ENCODE peak calls at places on chromosomes 11 and 22, in eight cellular contexts. V is PC-3; F is effector memory CD8-positive, alpha-beta T cell; Y is NCI-H2081; H is stimulated activated CD4-positive, alpha-beta T cell treated with anti-CD3 and anti-CD28 coated beads, Interleukin-2, amount 100 ng/mL, for 24 hours; E is posterior vena cava; X is pons; J is psoas muscle. L is an unnamed sample.

GRCh38 chr11:66420671-66421476 is at the start of gene NPAS4:
- DNase-seq in F (no peak), Y (peak; percentile 80), X (no peak), J (no peak), E (no peak), H (no peak), V (no peak), L (peak; percentile 58)

GRCh38 chr11:35420371-35420770 is 1.0 kb upstream of the SLC1A2 start:
- DNase-seq in E (no peak), J (no peak), F (no peak), Y (no peak), H (no peak), V (no peak), X (no peak), L (peak; percentile 31)

GRCh38 chr11:115488945-115489344 is 15.3 kb downstream of the CADM1 start:
- DNase-seq in X (no peak), E (no peak), V (no peak), H (no peak), Y (no peak), F (no peak), J (no peak), L (no peak)

GRCh38 chr11:36510567-36511020 is 522 bp upstream of the TRAF6 start:
- DNase-seq in J (no peak), H (no peak), X (no peak), F (no peak), E (no peak), Y (no peak), V (peak; percentile 39), L (no peak)

GRCh38 chr11:1218788-1219445 is 3.9 kb upstream of the MUC5B start:
- DNase-seq in X (no peak), J (peak; percentile 5), Y (no peak), E (peak; percentile 80), H (no peak), V (no peak), F (no peak), L (no peak)

GRCh38 chr11:110857885-110858555 is 145.8 kb upstream of the ARHGAP20 start:
- DNase-seq in V (peak; percentile 24), Y (no peak), E (no peak), H (no peak), J (no peak), X (peak; percentile 6), F (no peak), L (no peak)

GRCh38 chr11:3049430-3050243 is 7.6 kb downstream of the CARS1 start:
- DNase-seq in F (peak; percentile 80), X (peak; percentile 94), J (peak; percentile 88), H (peak; percentile 74), Y (peak; percentile 45), V (peak; percentile 86), E (peak; percentile 96), L (peak; percentile 95)

GRCh38 chr11:124942446-124943202 is 6.8 kb upstream of the HEPACAM start:
- DNase-seq in Y (no peak), H (no peak), X (peak; percentile 96), E (no peak), V (no peak), J (no peak), F (no peak), L (peak; percentile 95)

GRCh38 chr11:57324154-57324885 is 432 bp downstream of the TNKS1BP1 start:
- DNase-seq in H (peak; percentile 45), E (peak; percentile 87), F (no peak), V (peak; percentile 20), Y (peak; percentile 27), X (no peak), J (peak; percentile 65), L (no peak)

GRCh38 chr11:78223320-78223954 is 34.7 kb downstream of the USP35 start:
- DNase-seq in H (no peak), V (no peak), J (no peak), E (no peak), Y (no peak), F (no peak), X (no peak), L (no peak)

GRCh38 chr11:7559404-7560283 is 45.8 kb downstream of the PPFIBP2 start:
- DNase-seq in Y (no peak), J (no peak), E (no peak), F (no peak), X (no peak), H (no peak), V (no peak), L (no peak)

GRCh38 chr22:44269117-44269498 is 43.6 kb downstream of the SHISAL1 start:
- DNase-seq in J (no peak), F (no peak), E (no peak), Y (no peak), V (no peak), X (no peak), H (no peak), L (no peak)

GRCh38 chr22:36816635-36817428 is at the start of gene PVALB:
- DNase-seq in H (no peak), J (peak; percentile 32), E (no peak), V (peak; percentile 29), F (no peak), Y (peak; percentile 40), X (no peak), L (peak; percentile 4)

GRCh38 chr11:6576471-6577373 is 26.7 kb downstream of the RRP8 start:
- DNase-seq in J (no peak), V (no peak), F (no peak), X (peak; percentile 99), E (no peak), H (no peak), Y (peak; percentile 62), L (peak; percentile 95)

GRCh38 chr11:64877390-64878222 is 815 bp downstream of the EHD1 start:
- DNase-seq in V (peak; percentile 40), X (no peak), J (peak; percentile 19), H (peak; percentile 50), Y (no peak), E (no peak), F (no peak), L (no peak)

GRCh38 chr11:9180784-9181183 is 84.4 kb downstream of the DENND5A start:
- DNase-seq in J (no peak), X (no peak), V (no peak), H (no peak), E (no peak), Y (no peak), F (no peak), L (no peak)

GRCh38 chr22:37303821-37304274 is 21.5 kb downstream of the CYTH4 start:
- DNase-seq in V (peak; percentile 87), X (no peak), F (no peak), Y (no peak), E (no peak), H (peak; percentile 76), J (peak; percentile 39), L (peak; percentile 57)

GRCh38 chr11:71251159-71251721 is 1.1 kb downstream of the SHANK2 start:
- DNase-seq in E (peak; percentile 74), H (no peak), J (no peak), X (no peak), F (no peak), Y (no peak), V (peak; percentile 41), L (no peak)

GRCh38 chr11:74540270-74540669 is 46.7 kb upstream of the LIPT2 start:
- DNase-seq in H (no peak), F (no peak), V (no peak), X (no peak), E (no peak), Y (no peak), J (no peak), L (no peak)

GRCh38 chr11:91446267-91446666 is 778.4 kb upstream of the FAT3 start:
- DNase-seq in Y (no peak), X (no peak), V (no peak), E (peak; percentile 51), H (no peak), F (no peak), J (no peak), L (no peak)

GRCh38 chr11:103624708-103625623 is 411.5 kb upstream of the DDI1 start:
- DNase-seq in H (no peak), J (no peak), Y (no peak), V (peak; percentile 96), E (no peak), F (no peak), X (no peak), L (no peak)

GRCh38 chr11:18804621-18805020 is 13.0 kb upstream of the PTPN5 start:
- DNase-seq in H (no peak), J (no peak), F (no peak), E (no peak), V (no peak), Y (no peak), X (no peak), L (no peak)

GRCh38 chr11:122814401-122814800 is 23.9 kb upstream of the CRTAM start:
- DNase-seq in H (no peak), Y (no peak), X (no peak), J (no peak), V (peak; percentile 48), E (no peak), F (no peak), L (no peak)

GRCh38 chr11:117097567-117098268 is 510 bp downstream of the SIK3 start:
- DNase-seq in Y (peak; percentile 46), E (peak; percentile 90), J (peak; percentile 53), X (no peak), V (peak; percentile 33), H (peak; percentile 45), F (peak; percentile 17), L (peak; percentile 61)

GRCh38 chr11:15238856-15239255 is 124.1 kb downstream of the INSC start:
- DNase-seq in E (no peak), J (no peak), Y (no peak), F (no peak), X (no peak), H (no peak), V (no peak), L (no peak)

GRCh38 chr11:119509969-119510401 is 87.0 kb upstream of the THY1 start:
- DNase-seq in H (peak; percentile 22), E (peak; percentile 89), F (no peak), X (no peak), Y (no peak), V (peak; percentile 67), J (peak; percentile 46), L (no peak)

GRCh38 chr11:13160302-13160701 is 117.3 kb upstream of the BMAL1 start:
- DNase-seq in V (no peak), Y (no peak), F (no peak), H (no peak), J (no peak), E (no peak), X (no peak), L (peak; percentile 30)

GRCh38 chr11:9757809-9758675 is 94.2 kb downstream of the SWAP70 start:
- DNase-seq in Y (peak; percentile 79), J (peak; percentile 89), H (peak; percentile 93), X (peak; percentile 64), E (peak; percentile 96), V (peak; percentile 76), F (peak; percentile 93), L (peak; percentile 88)

GRCh38 chr22:26768986-26769385 is 111.6 kb downstream of the MIAT start:
- DNase-seq in J (no peak), F (no peak), E (no peak), H (no peak), Y (no peak), X (no peak), V (no peak), L (no peak)

GRCh38 chr11:115080923-115081322 is 402.6 kb downstream of the NXPE2 start:
- DNase-seq in H (no peak), Y (no peak), V (no peak), X (no peak), F (no peak), E (no peak), J (no peak), L (no peak)

GRCh38 chr11:83292709-83293435 is 6.7 kb upstream of the CCDC90B start:
- DNase-seq in Y (peak; percentile 61), F (peak; percentile 10), E (no peak), J (no peak), X (peak; percentile 97), V (peak; percentile 84), H (peak; percentile 29), L (peak; percentile 92)